ENCODE peak calls at places on chromosomes 11 and 22, in ten cellular contexts. One of them, this sample, is unnamed.

GRCh38 chr11:73034777-73035176 is 107.3 kb downstream of the FCHSD2 start:
- DNase-seq in MCF 10A: no peak
- DNase-seq in neural progenitor cell: no peak
- DNase-seq in activated CD8-positive, alpha-beta T cell treated with anti-CD3 and anti-CD28 coated beads for 36 hours: peak
- DNase-seq in nephron progenitor cell: no peak
- DNase-seq in pancreas: no peak
- DNase-seq in RWPE1: no peak
- DNase-seq in CD8-positive, alpha-beta T cell: no peak
- DNase-seq in mucosa of descending colon: no peak
- DNase-seq in K562: no peak
- DNase-seq in this sample: no peak

GRCh38 chr22:49350441-49351121 is 477.1 kb downstream of the BRD1 start:
- DNase-seq in MCF 10A: no peak
- DNase-seq in neural progenitor cell: no peak
- DNase-seq in activated CD8-positive, alpha-beta T cell treated with anti-CD3 and anti-CD28 coated beads for 36 hours: no peak
- DNase-seq in nephron progenitor cell: no peak
- DNase-seq in pancreas: peak
- DNase-seq in RWPE1: no peak
- DNase-seq in CD8-positive, alpha-beta T cell: no peak
- DNase-seq in mucosa of descending colon: no peak
- DNase-seq in K562: no peak
- DNase-seq in this sample: no peak

GRCh38 chr11:35047179-35047578 is 91.8 kb upstream of the CD44 start:
- DNase-seq in MCF 10A: no peak
- DNase-seq in neural progenitor cell: no peak
- DNase-seq in activated CD8-positive, alpha-beta T cell treated with anti-CD3 and anti-CD28 coated beads for 36 hours: peak
- DNase-seq in nephron progenitor cell: no peak
- DNase-seq in pancreas: no peak
- DNase-seq in RWPE1: no peak
- DNase-seq in CD8-positive, alpha-beta T cell: peak
- DNase-seq in mucosa of descending colon: no peak
- DNase-seq in K562: no peak
- DNase-seq in this sample: no peak

GRCh38 chr11:102864724-102865123 is 10.1 kb downstream of the MMP12 start:
- DNase-seq in MCF 10A: no peak
- DNase-seq in neural progenitor cell: no peak
- DNase-seq in activated CD8-positive, alpha-beta T cell treated with anti-CD3 and anti-CD28 coated beads for 36 hours: no peak
- DNase-seq in nephron progenitor cell: no peak
- DNase-seq in pancreas: no peak
- DNase-seq in RWPE1: no peak
- DNase-seq in CD8-positive, alpha-beta T cell: no peak
- DNase-seq in mucosa of descending colon: no peak
- DNase-seq in K562: no peak
- DNase-seq in this sample: no peak

GRCh38 chr11:125364085-125364822 is 131.8 kb downstream of the FEZ1 start:
- DNase-seq in MCF 10A: no peak
- DNase-seq in neural progenitor cell: no peak
- DNase-seq in activated CD8-positive, alpha-beta T cell treated with anti-CD3 and anti-CD28 coated beads for 36 hours: no peak
- DNase-seq in nephron progenitor cell: no peak
- DNase-seq in pancreas: no peak
- DNase-seq in RWPE1: no peak
- DNase-seq in CD8-positive, alpha-beta T cell: no peak
- DNase-seq in mucosa of descending colon: no peak
- DNase-seq in K562: no peak
- DNase-seq in this sample: no peak

GRCh38 chr11:101441747-101442146 is 142.1 kb downstream of the TRPC6 start:
- DNase-seq in MCF 10A: peak
- DNase-seq in neural progenitor cell: no peak
- DNase-seq in activated CD8-positive, alpha-beta T cell treated with anti-CD3 and anti-CD28 coated beads for 36 hours: no peak
- DNase-seq in nephron progenitor cell: no peak
- DNase-seq in pancreas: peak
- DNase-seq in RWPE1: no peak
- DNase-seq in CD8-positive, alpha-beta T cell: no peak
- DNase-seq in mucosa of descending colon: no peak
- DNase-seq in K562: no peak
- DNase-seq in this sample: no peak

GRCh38 chr22:42366815-42367581 is 65.2 kb downstream of the NFAM1 start:
- DNase-seq in MCF 10A: no peak
- DNase-seq in neural progenitor cell: no peak
- DNase-seq in activated CD8-positive, alpha-beta T cell treated with anti-CD3 and anti-CD28 coated beads for 36 hours: no peak
- DNase-seq in nephron progenitor cell: no peak
- DNase-seq in pancreas: no peak
- DNase-seq in RWPE1: no peak
- DNase-seq in CD8-positive, alpha-beta T cell: no peak
- DNase-seq in mucosa of descending colon: peak
- DNase-seq in K562: no peak
- DNase-seq in this sample: no peak

GRCh38 chr11:130473795-130474377 is 25.4 kb downstream of the ADAMTS15 start:
- DNase-seq in MCF 10A: no peak
- DNase-seq in neural progenitor cell: no peak
- DNase-seq in activated CD8-positive, alpha-beta T cell treated with anti-CD3 and anti-CD28 coated beads for 36 hours: no peak
- DNase-seq in nephron progenitor cell: no peak
- DNase-seq in pancreas: no peak
- DNase-seq in RWPE1: no peak
- DNase-seq in CD8-positive, alpha-beta T cell: no peak
- DNase-seq in mucosa of descending colon: no peak
- DNase-seq in K562: no peak
- DNase-seq in this sample: no peak

GRCh38 chr11:95647355-95647754 is 142.2 kb downstream of the FAM76B start:
- DNase-seq in MCF 10A: no peak
- DNase-seq in neural progenitor cell: no peak
- DNase-seq in activated CD8-positive, alpha-beta T cell treated with anti-CD3 and anti-CD28 coated beads for 36 hours: no peak
- DNase-seq in nephron progenitor cell: no peak
- DNase-seq in pancreas: no peak
- DNase-seq in RWPE1: no peak
- DNase-seq in CD8-positive, alpha-beta T cell: no peak
- DNase-seq in mucosa of descending colon: no peak
- DNase-seq in K562: no peak
- DNase-seq in this sample: no peak

GRCh38 chr11:1121343-1122331 is 36.1 kb upstream of the MUC5AC start:
- DNase-seq in MCF 10A: peak
- DNase-seq in neural progenitor cell: no peak
- DNase-seq in activated CD8-positive, alpha-beta T cell treated with anti-CD3 and anti-CD28 coated beads for 36 hours: no peak
- DNase-seq in nephron progenitor cell: no peak
- DNase-seq in pancreas: peak
- DNase-seq in RWPE1: no peak
- DNase-seq in CD8-positive, alpha-beta T cell: no peak
- DNase-seq in mucosa of descending colon: no peak
- DNase-seq in K562: no peak
- DNase-seq in this sample: peak

GRCh38 chr11:66146940-66147339 is 76.9 kb downstream of the PACS1 start:
- DNase-seq in MCF 10A: no peak
- DNase-seq in neural progenitor cell: no peak
- DNase-seq in activated CD8-positive, alpha-beta T cell treated with anti-CD3 and anti-CD28 coated beads for 36 hours: no peak
- DNase-seq in nephron progenitor cell: no peak
- DNase-seq in pancreas: no peak
- DNase-seq in RWPE1: no peak
- DNase-seq in CD8-positive, alpha-beta T cell: no peak
- DNase-seq in mucosa of descending colon: no peak
- DNase-seq in K562: no peak
- DNase-seq in this sample: no peak

GRCh38 chr11:66144000-66144678 is 74.1 kb downstream of the PACS1 start:
- DNase-seq in MCF 10A: no peak
- DNase-seq in neural progenitor cell: no peak
- DNase-seq in activated CD8-positive, alpha-beta T cell treated with anti-CD3 and anti-CD28 coated beads for 36 hours: no peak
- DNase-seq in nephron progenitor cell: no peak
- DNase-seq in pancreas: no peak
- DNase-seq in RWPE1: no peak
- DNase-seq in CD8-positive, alpha-beta T cell: no peak
- DNase-seq in mucosa of descending colon: no peak
- DNase-seq in K562: no peak
- DNase-seq in this sample: no peak

GRCh38 chr11:66139817-66140216 is 69.7 kb downstream of the PACS1 start:
- DNase-seq in MCF 10A: no peak
- DNase-seq in neural progenitor cell: no peak
- DNase-seq in activated CD8-positive, alpha-beta T cell treated with anti-CD3 and anti-CD28 coated beads for 36 hours: no peak
- DNase-seq in nephron progenitor cell: no peak
- DNase-seq in pancreas: no peak
- DNase-seq in RWPE1: no peak
- DNase-seq in CD8-positive, alpha-beta T cell: no peak
- DNase-seq in mucosa of descending colon: no peak
- DNase-seq in K562: no peak
- DNase-seq in this sample: no peak

GRCh38 chr11:66143264-66143566 is 73.1 kb downstream of the PACS1 start:
- DNase-seq in MCF 10A: no peak
- DNase-seq in neural progenitor cell: no peak
- DNase-seq in activated CD8-positive, alpha-beta T cell treated with anti-CD3 and anti-CD28 coated beads for 36 hours: no peak
- DNase-seq in nephron progenitor cell: no peak
- DNase-seq in pancreas: no peak
- DNase-seq in RWPE1: no peak
- DNase-seq in CD8-positive, alpha-beta T cell: no peak
- DNase-seq in mucosa of descending colon: no peak
- DNase-seq in K562: no peak
- DNase-seq in this sample: no peak

DNA sequence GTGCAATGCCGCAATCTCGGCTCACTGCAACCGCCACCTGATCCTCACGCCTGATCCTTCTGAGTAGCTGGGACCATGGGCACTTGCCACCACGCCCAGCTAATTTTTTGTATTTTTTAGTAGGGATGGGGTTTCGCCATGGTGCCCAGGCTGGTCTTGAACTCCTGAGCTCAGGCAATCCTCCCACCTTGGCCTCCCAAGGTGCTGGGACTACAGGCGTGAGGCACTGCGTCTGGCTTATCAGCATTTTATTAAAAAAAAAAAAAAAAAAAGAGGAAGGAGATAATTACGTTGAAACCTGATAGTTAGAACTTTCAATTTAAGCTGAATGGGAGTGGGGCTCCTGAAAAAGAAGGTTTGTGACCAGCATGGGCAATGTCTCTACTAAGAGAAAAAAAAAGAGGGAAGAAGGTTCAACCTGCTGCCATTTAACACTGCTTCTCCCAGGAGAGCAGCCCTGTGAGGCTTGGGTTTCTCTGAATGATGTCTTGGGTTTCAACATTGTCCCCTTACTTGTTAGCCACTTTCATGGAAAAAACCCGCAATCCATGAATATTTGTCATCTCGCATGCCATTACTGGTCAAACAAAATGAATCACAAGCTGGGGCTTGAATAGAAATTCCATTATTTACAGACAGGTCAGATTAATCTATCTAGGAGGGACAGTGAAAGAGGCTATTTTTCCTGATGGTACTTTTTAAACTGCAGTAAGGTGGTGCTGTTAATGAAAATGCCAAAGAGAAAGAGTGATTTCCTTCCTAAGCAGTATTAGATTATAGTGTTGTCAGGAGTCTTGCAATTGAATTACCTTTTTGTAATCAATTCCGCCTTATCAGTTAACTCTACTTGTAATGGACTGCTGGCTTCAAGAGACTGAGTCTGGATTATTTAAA is 72.5 kb downstream of the PACS1 start:
- DNase-seq in MCF 10A: peak
- DNase-seq in neural progenitor cell: no peak
- DNase-seq in activated CD8-positive, alpha-beta T cell treated with anti-CD3 and anti-CD28 coated beads for 36 hours: no peak
- DNase-seq in nephron progenitor cell: no peak
- DNase-seq in pancreas: no peak
- DNase-seq in RWPE1: peak
- DNase-seq in CD8-positive, alpha-beta T cell: no peak
- DNase-seq in mucosa of descending colon: no peak
- DNase-seq in K562: no peak
- DNase-seq in this sample: no peak
- TF ChIP-seq CTCF in MCF 10A: no peak
- TF ChIP-seq CTCF in neural progenitor cell: no peak
- TF ChIP-seq CTCF in activated CD8-positive, alpha-beta T cell treated with anti-CD3 and anti-CD28 coated beads for 36 hours: no peak
- TF ChIP-seq CTCF in nephron progenitor cell: no peak
- TF ChIP-seq CTCF in pancreas: no peak
- TF ChIP-seq CTCF in RWPE1: no peak
- TF ChIP-seq CTCF in CD8-positive, alpha-beta T cell: no peak
- TF ChIP-seq CTCF in mucosa of descending colon: no peak
- TF ChIP-seq CTCF in K562: no peak
- TF ChIP-seq CTCF in this sample: no peak

GRCh38 chr11:65487467-65488272 is 11.2 kb upstream of the MALAT1 start:
- DNase-seq in MCF 10A: peak
- DNase-seq in neural progenitor cell: peak
- DNase-seq in activated CD8-positive, alpha-beta T cell treated with anti-CD3 and anti-CD28 coated beads for 36 hours: peak
- DNase-seq in nephron progenitor cell: peak
- DNase-seq in pancreas: peak
- DNase-seq in RWPE1: peak
- DNase-seq in CD8-positive, alpha-beta T cell: no peak
- DNase-seq in mucosa of descending colon: peak
- DNase-seq in K562: peak
- DNase-seq in this sample: peak
- TF ChIP-seq CTCF in MCF 10A: no peak
- TF ChIP-seq CTCF in neural progenitor cell: no peak
- TF ChIP-seq CTCF in activated CD8-positive, alpha-beta T cell treated with anti-CD3 and anti-CD28 coated beads for 36 hours: no peak
- TF ChIP-seq CTCF in nephron progenitor cell: no peak
- TF ChIP-seq CTCF in pancreas: no peak
- TF ChIP-seq CTCF in RWPE1: no peak
- TF ChIP-seq CTCF in CD8-positive, alpha-beta T cell: no peak
- TF ChIP-seq CTCF in mucosa of descending colon: no peak
- TF ChIP-seq CTCF in K562: no peak
- TF ChIP-seq CTCF in this sample: no peak

GRCh38 chr22:26086359-26086758 is 82.9 kb upstream of the SEZ6L start:
- DNase-seq in MCF 10A: no peak
- DNase-seq in neural progenitor cell: peak
- DNase-seq in activated CD8-positive, alpha-beta T cell treated with anti-CD3 and anti-CD28 coated beads for 36 hours: no peak
- DNase-seq in nephron progenitor cell: no peak
- DNase-seq in pancreas: no peak
- DNase-seq in RWPE1: no peak
- DNase-seq in CD8-positive, alpha-beta T cell: no peak
- DNase-seq in mucosa of descending colon: no peak
- DNase-seq in K562: no peak
- DNase-seq in this sample: no peak
- TF ChIP-seq CTCF in MCF 10A: no peak
- TF ChIP-seq CTCF in neural progenitor cell: peak
- TF ChIP-seq CTCF in activated CD8-positive, alpha-beta T cell treated with anti-CD3 and anti-CD28 coated beads for 36 hours: no peak
- TF ChIP-seq CTCF in nephron progenitor cell: no peak
- TF ChIP-seq CTCF in pancreas: no peak
- TF ChIP-seq CTCF in RWPE1: no peak
- TF ChIP-seq CTCF in CD8-positive, alpha-beta T cell: no peak
- TF ChIP-seq CTCF in mucosa of descending colon: no peak
- TF ChIP-seq CTCF in K562: no peak
- TF ChIP-seq CTCF in this sample: peak

GRCh38 chr22:16783453-16783852 is 41.8 kb downstream of the XKR3 start:
- DNase-seq in MCF 10A: no peak
- DNase-seq in neural progenitor cell: no peak
- DNase-seq in activated CD8-positive, alpha-beta T cell treated with anti-CD3 and anti-CD28 coated beads for 36 hours: no peak
- DNase-seq in nephron progenitor cell: no peak
- DNase-seq in pancreas: no peak
- DNase-seq in RWPE1: no peak
- DNase-seq in CD8-positive, alpha-beta T cell: no peak
- DNase-seq in mucosa of descending colon: no peak
- DNase-seq in K562: no peak
- DNase-seq in this sample: no peak

GRCh38 chr22:16781764-16782329 is 43.4 kb downstream of the XKR3 start:
- DNase-seq in MCF 10A: no peak
- DNase-seq in neural progenitor cell: no peak
- DNase-seq in activated CD8-positive, alpha-beta T cell treated with anti-CD3 and anti-CD28 coated beads for 36 hours: no peak
- DNase-seq in nephron progenitor cell: no peak
- DNase-seq in pancreas: no peak
- DNase-seq in RWPE1: no peak
- DNase-seq in CD8-positive, alpha-beta T cell: no peak
- DNase-seq in mucosa of descending colon: no peak
- DNase-seq in K562: no peak
- DNase-seq in this sample: no peak

GRCh38 chr22:16781074-16781763 is 44.0 kb downstream of the XKR3 start:
- DNase-seq in MCF 10A: no peak
- DNase-seq in neural progenitor cell: no peak
- DNase-seq in activated CD8-positive, alpha-beta T cell treated with anti-CD3 and anti-CD28 coated beads for 36 hours: no peak
- DNase-seq in nephron progenitor cell: no peak
- DNase-seq in pancreas: no peak
- DNase-seq in RWPE1: no peak
- DNase-seq in CD8-positive, alpha-beta T cell: no peak
- DNase-seq in mucosa of descending colon: no peak
- DNase-seq in K562: no peak
- DNase-seq in this sample: no peak

GRCh38 chr22:16783930-16784354 is 41.3 kb downstream of the XKR3 start:
- DNase-seq in MCF 10A: peak
- DNase-seq in neural progenitor cell: peak
- DNase-seq in activated CD8-positive, alpha-beta T cell treated with anti-CD3 and anti-CD28 coated beads for 36 hours: no peak
- DNase-seq in nephron progenitor cell: no peak
- DNase-seq in pancreas: no peak
- DNase-seq in RWPE1: peak
- DNase-seq in CD8-positive, alpha-beta T cell: no peak
- DNase-seq in mucosa of descending colon: no peak
- DNase-seq in K562: peak
- DNase-seq in this sample: no peak
- TF ChIP-seq CTCF in MCF 10A: peak
- TF ChIP-seq CTCF in neural progenitor cell: peak
- TF ChIP-seq CTCF in activated CD8-positive, alpha-beta T cell treated with anti-CD3 and anti-CD28 coated beads for 36 hours: peak
- TF ChIP-seq CTCF in nephron progenitor cell: no peak
- TF ChIP-seq CTCF in pancreas: no peak
- TF ChIP-seq CTCF in RWPE1: peak
- TF ChIP-seq CTCF in CD8-positive, alpha-beta T cell: no peak
- TF ChIP-seq CTCF in mucosa of descending colon: no peak
- TF ChIP-seq CTCF in K562: peak
- TF ChIP-seq CTCF in this sample: peak